ENCODE peak calls at places on chromosome 19, in six cellular contexts. R is tibial nerve, E is pancreas, Y is adrenal gland, H is IMR-90, T is right atrium auricular region. S is an unnamed sample.

GRCh38 chr19:31289976-31290375 is 59.3 kb downstream of the TSHZ3 start:
- DNase-seq in R (no peak), E (no peak), Y (no peak), H (no peak), T (no peak), S (peak; percentile 42)

GRCh38 chr19:13396256-13397080 is 109.8 kb downstream of the CACNA1A start:
- DNase-seq in R (peak; percentile 29), E (peak; percentile 42), Y (peak; percentile 66), H (peak; percentile 70), T (no peak), S (peak; percentile 9)

GRCh38 chr19:29685326-29685725 is 20.1 kb downstream of the PLEKHF1 start:
- DNase-seq in R (no peak), E (no peak), Y (no peak), H (no peak), T (no peak), S (no peak)

GRCh38 chr19:799076-799881 is 2.0 kb downstream of the PTBP1 start:
- DNase-seq in R (no peak), E (peak; percentile 62), Y (peak; percentile 40), H (peak; percentile 49), T (no peak), S (no peak)

GRCh38 chr19:2491130-2491801 is 15.3 kb downstream of the GADD45B start:
- DNase-seq in R (no peak), E (peak; percentile 98), Y (no peak), H (peak; percentile 84), T (no peak), S (peak; percentile 70)

GRCh38 chr19:5127710-5128109 is 158.8 kb downstream of the KDM4B start:
- DNase-seq in R (no peak), E (no peak), Y (no peak), H (no peak), T (no peak), S (peak; percentile 42)

GRCh38 chr19:47228168-47228936 is 2.6 kb downstream of the BBC3 start:
- DNase-seq in R (peak; percentile 41), E (peak; percentile 70), Y (peak; percentile 74), H (peak; percentile 17), T (no peak), S (peak; percentile 40)

GRCh38 chr19:48556163-48556562 is 4.2 kb downstream of the SULT2B1 start:
- DNase-seq in R (no peak), E (no peak), Y (peak; percentile 75), H (peak; percentile 69), T (no peak), S (no peak)

GRCh38 chr19:1455002-1455335 is 5.0 kb downstream of the APC2 start:
- DNase-seq in R (no peak), E (no peak), Y (no peak), H (no peak), T (no peak), S (no peak)

GRCh38 chr19:30344446-30345425 is 27.4 kb upstream of the ZNF536 start:
- DNase-seq in R (no peak), E (no peak), Y (peak; percentile 25), H (no peak), T (no peak), S (no peak)

GRCh38 chr19:23054456-23054855 is 51.5 kb upstream of the ZNF728 start:
- DNase-seq in R (no peak), E (no peak), Y (no peak), H (no peak), T (no peak), S (no peak)

GRCh38 chr19:50657672-50658437 is 8.6 kb downstream of the C19orf81 start:
- DNase-seq in R (peak; percentile 62), E (peak; percentile 88), Y (peak; percentile 99), H (peak; percentile 98), T (peak; percentile 85), S (no peak)

GRCh38 chr19:15417699-15418098 is 1.1 kb downstream of the AKAP8L start:
- DNase-seq in R (no peak), E (no peak), Y (no peak), H (no peak), T (no peak), S (no peak)

GRCh38 chr19:53015730-53016129 is 2.0 kb downstream of the ERVV-1 start:
- DNase-seq in R (no peak), E (no peak), Y (no peak), H (no peak), T (no peak), S (no peak)

GRCh38 chr19:15466851-15467733 is 2.7 kb upstream of the RASAL3 start:
- DNase-seq in R (no peak), E (no peak), Y (no peak), H (peak; percentile 43), T (no peak), S (no peak)

GRCh38 chr19:5608271-5608666 is 14.3 kb downstream of the SAFB2 start:
- DNase-seq in R (no peak), E (no peak), Y (no peak), H (no peak), T (no peak), S (no peak)

GRCh38 chr19:3346677-3347353 is 19.6 kb upstream of the NFIC start:
- DNase-seq in R (peak; percentile 44), E (peak; percentile 96), Y (peak; percentile 88), H (no peak), T (peak; percentile 81), S (peak; percentile 42)

GRCh38 chr19:49331616-49332055 is 3.6 kb upstream of the CD37 start:
- DNase-seq in R (no peak), E (no peak), Y (no peak), H (peak; percentile 57), T (no peak), S (peak; percentile 51)

GRCh38 chr19:29040951-29041350 is 172.0 kb downstream of the UQCRFS1 start:
- DNase-seq in R (no peak), E (no peak), Y (no peak), H (no peak), T (no peak), S (no peak)

GRCh38 chr19:16593181-16593580 is 21.0 kb upstream of the SLC35E1 start:
- DNase-seq in R (no peak), E (no peak), Y (no peak), H (no peak), T (no peak), S (no peak)

GRCh38 chr19:11736696-11737095 is 2.0 kb downstream of the ZNF823 start:
- DNase-seq in R (no peak), E (peak; percentile 18), Y (peak; percentile 37), H (peak; percentile 33), T (peak; percentile 63), S (peak; percentile 46)

GRCh38 chr19:5261151-5261890 is 79.3 kb downstream of the PTPRS start:
- DNase-seq in R (no peak), E (no peak), Y (no peak), H (no peak), T (no peak), S (no peak)

GRCh38 chr19:53947624-53948023 is 15.1 kb upstream of the CACNG8 start:
- DNase-seq in R (no peak), E (no peak), Y (no peak), H (no peak), T (no peak), S (peak; percentile 11)

GRCh38 chr19:45785781-45786532 is 3.7 kb upstream of the DMPK start:
- DNase-seq in R (no peak), E (peak; percentile 59), Y (peak; percentile 31), H (no peak), T (no peak), S (no peak)

GRCh38 chr19:38182536-38183210 is 41.3 kb downstream of the DPF1 start:
- DNase-seq in R (no peak), E (no peak), Y (no peak), H (no peak), T (no peak), S (no peak)
- H3K27ac ChIP-seq in R (no peak overlapping the region), E (no peak overlapping the region), Y (no peak overlapping the region), H (no peak overlapping the region), T (peak overlapping the region; percentile 84), S (no peak overlapping the region)

DNA sequence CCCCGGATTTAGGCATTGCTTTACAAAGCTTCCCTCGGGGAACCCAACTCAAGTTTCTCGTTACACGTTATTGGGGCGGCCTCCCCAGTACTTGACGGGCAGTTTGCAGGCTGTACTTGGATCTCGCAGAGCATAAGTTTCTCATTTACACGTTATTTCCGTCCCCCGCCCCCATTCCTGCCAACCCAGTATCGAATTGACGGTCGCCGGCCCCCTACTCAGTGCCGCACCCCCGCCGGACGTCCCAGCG is 525 bp downstream of the SMG9 start:
- DNase-seq in R (no peak), E (no peak), Y (no peak), H (no peak), T (no peak), S (no peak)
- H3K4me1 ChIP-seq in R (peaks cover 43% of the 10 kb centered on the region), E (peaks cover 23% of the 10 kb centered on the region), Y (peaks cover 33% of the 10 kb centered on the region), H (peaks cover 18% of the 10 kb centered on the region), T (peaks cover 31% of the 10 kb centered on the region), S (peaks cover 5% of the 10 kb centered on the region)

DNA sequence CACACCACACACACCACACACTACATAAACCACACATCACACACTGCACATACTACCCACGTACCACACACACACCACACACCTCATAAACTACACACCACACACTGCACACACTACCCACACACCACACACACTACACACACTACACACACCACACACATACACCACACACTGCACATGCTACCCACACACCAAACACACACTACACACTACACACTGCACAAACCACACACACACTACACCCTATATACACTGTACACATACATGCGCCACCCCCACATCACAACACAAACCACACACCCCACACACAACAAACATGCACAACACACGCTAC is 5.5 kb downstream of the MAG start:
- DNase-seq in R (no peak), E (no peak), Y (no peak), H (no peak), T (no peak), S (no peak)
- H3K4me3 ChIP-seq in R (no peak overlapping the region), E (no peak overlapping the region), Y (no peak overlapping the region), H (no peak overlapping the region), T (no peak overlapping the region), S (no peak overlapping the region)

GRCh38 chr19:33472696-33473624 is 48.6 kb downstream of the PEPD start:
- DNase-seq in R (no peak), E (no peak), Y (peak; percentile 54), H (peak; percentile 99), T (no peak), S (no peak)
- H3K27ac ChIP-seq in R (no peak overlapping the region), E (no peak overlapping the region), Y (peak overlapping the region; percentile 34), H (no peak overlapping the region), T (no peak overlapping the region), S (no peak overlapping the region)